ENCODE peak calls at places on chromosomes 2 and 18, in ten cellular contexts. X is spleen, T is cardiac muscle cell, L is psoas muscle, A is GM23338, I is fibroblast of pulmonary artery, M is A549, N is GM12878, J is left ventricle myocardium inferior, F is kidney epithelial cell. Z is an unnamed sample.

GRCh38 chr2:26088038-26088643 is 54.3 kb downstream of the RAB10 start:
- DNase-seq in X (no peak), T (peak), L (no peak), A (peak), I (peak), M (peak), N (no peak), J (no peak), F (no peak), Z (no peak)

GRCh38 chr18:55588001-55588875 is at the start of gene TCF4:
- DNase-seq in X (peak), T (peak), L (peak), A (peak), I (peak), M (peak), N (no peak), J (peak), F (no peak), Z (no peak)

GRCh38 chr18:48983793-48984437 is 33.1 kb upstream of the SMAD7 start:
- DNase-seq in X (no peak), T (peak), L (no peak), A (no peak), I (peak), M (no peak), N (no peak), J (peak), F (no peak), Z (no peak)

GRCh38 chr18:63169853-63170252 is 149.7 kb downstream of the BCL2 start:
- DNase-seq in X (no peak), T (no peak), L (no peak), A (no peak), I (no peak), M (no peak), N (no peak), J (no peak), F (no peak), Z (no peak)

GRCh38 chr2:9247786-9248185 is 41.2 kb downstream of the ASAP2 start:
- DNase-seq in X (no peak), T (peak), L (no peak), A (no peak), I (no peak), M (no peak), N (no peak), J (no peak), F (no peak), Z (peak)

GRCh38 chr2:127641133-127641532 is 4.8 kb upstream of the GPR17 start:
- DNase-seq in X (no peak), T (no peak), L (no peak), A (no peak), I (no peak), M (no peak), N (no peak), J (no peak), F (no peak), Z (no peak)

GRCh38 chr2:127176371-127177311 is 43.5 kb downstream of the CYP27C1 start:
- DNase-seq in X (peak), T (no peak), L (peak), A (peak), I (no peak), M (no peak), N (no peak), J (no peak), F (no peak), Z (no peak)

GRCh38 chr2:170332676-170333402 is 154.9 kb downstream of the MYO3B start:
- DNase-seq in X (no peak), T (no peak), L (no peak), A (no peak), I (no peak), M (no peak), N (no peak), J (no peak), F (no peak), Z (no peak)

GRCh38 chr2:147846382-147847081 is 1.7 kb downstream of the ACVR2A start:
- DNase-seq in X (no peak), T (no peak), L (no peak), A (no peak), I (peak), M (no peak), N (no peak), J (no peak), F (no peak), Z (no peak)

GRCh38 chr18:62413189-62413588 is 88.1 kb downstream of the TNFRSF11A start:
- DNase-seq in X (no peak), T (no peak), L (no peak), A (no peak), I (no peak), M (no peak), N (no peak), J (no peak), F (no peak), Z (no peak)

GRCh38 chr2:187054501-187055319 is 205.7 kb upstream of the ZSWIM2 start:
- DNase-seq in X (no peak), T (no peak), L (no peak), A (peak), I (no peak), M (no peak), N (no peak), J (no peak), F (no peak), Z (no peak)

GRCh38 chr2:36333350-36334012 is 22.1 kb upstream of the CRIM1 start:
- DNase-seq in X (no peak), T (peak), L (no peak), A (peak), I (no peak), M (no peak), N (no peak), J (no peak), F (no peak), Z (no peak)

GRCh38 chr2:19675003-19675629 is 226.7 kb downstream of the TTC32 start:
- DNase-seq in X (no peak), T (no peak), L (no peak), A (no peak), I (no peak), M (no peak), N (no peak), J (no peak), F (no peak), Z (no peak)

GRCh38 chr2:151040036-151040435 is 221.6 kb downstream of the RBM43 start:
- DNase-seq in X (no peak), T (no peak), L (no peak), A (no peak), I (peak), M (no peak), N (no peak), J (no peak), F (no peak), Z (no peak)

GRCh38 chr2:239257511-239257937 is 143.3 kb downstream of the HDAC4 start:
- DNase-seq in X (no peak), T (no peak), L (no peak), A (no peak), I (peak), M (no peak), N (no peak), J (no peak), F (peak), Z (no peak)

GRCh38 chr2:28810384-28811285 is at the start of gene SPDYA:
- DNase-seq in X (peak), T (peak), L (peak), A (peak), I (peak), M (peak), N (no peak), J (peak), F (peak), Z (no peak)

GRCh38 chr2:84486436-84487115 is 27.5 kb upstream of the SUCLG1 start:
- DNase-seq in X (no peak), T (no peak), L (no peak), A (no peak), I (peak), M (no peak), N (no peak), J (no peak), F (peak), Z (peak)

GRCh38 chr2:235903803-235904637 is 264.2 kb downstream of the GBX2 start:
- DNase-seq in X (no peak), T (peak), L (no peak), A (peak), I (no peak), M (no peak), N (no peak), J (no peak), F (no peak), Z (no peak)

GRCh38 chr2:164675698-164676097 is 54.4 kb upstream of the GRB14 start:
- DNase-seq in X (no peak), T (peak), L (no peak), A (no peak), I (no peak), M (no peak), N (no peak), J (no peak), F (no peak), Z (no peak)

GRCh38 chr2:38105911-38106310 is 30.0 kb upstream of the CYP1B1 start:
- DNase-seq in X (no peak), T (no peak), L (no peak), A (no peak), I (no peak), M (no peak), N (no peak), J (no peak), F (no peak), Z (no peak)

GRCh38 chr2:38106420-38107182 is 30.6 kb upstream of the CYP1B1 start:
- DNase-seq in X (no peak), T (peak), L (no peak), A (peak), I (peak), M (no peak), N (no peak), J (no peak), F (no peak), Z (no peak)

GRCh38 chr2:38107738-38108410 is 31.9 kb upstream of the CYP1B1 start:
- DNase-seq in X (no peak), T (no peak), L (no peak), A (peak), I (no peak), M (no peak), N (no peak), J (no peak), F (no peak), Z (no peak)

GRCh38 chr2:38108907-38109731 is 33.2 kb upstream of the CYP1B1 start:
- DNase-seq in X (no peak), T (no peak), L (no peak), A (no peak), I (no peak), M (no peak), N (no peak), J (no peak), F (no peak), Z (no peak)

DNA sequence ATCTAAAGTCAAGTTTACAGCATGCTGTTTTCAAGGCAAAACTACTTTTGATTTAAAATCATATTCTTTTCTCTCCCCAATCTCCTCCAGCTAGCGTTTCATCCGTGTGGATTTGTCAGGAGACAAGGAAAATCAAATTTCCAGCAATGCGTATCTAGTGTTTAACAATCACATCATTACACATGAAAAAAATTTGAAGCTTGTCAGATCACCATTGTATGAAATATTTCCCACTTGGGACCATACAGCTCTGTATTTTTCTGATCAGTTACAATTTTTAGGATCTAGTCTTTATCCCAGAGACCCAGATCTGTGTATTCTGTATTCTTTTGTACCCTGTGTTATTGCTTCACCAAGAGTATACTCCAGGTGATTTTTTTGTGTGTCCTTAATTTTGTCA is 28.6 kb upstream of the CYP1B1 start:
- DNase-seq in X (no peak), T (no peak), L (no peak), A (no peak), I (no peak), M (no peak), N (no peak), J (no peak), F (no peak), Z (no peak)
- H3K4me3 ChIP-seq in X (no peak), T (no peak), L (no peak), A (no peak), I (no peak), M (no peak), N (no peak), J (no peak), F (no peak), Z (no peak)

GRCh38 chr2:59754336-59754735 is 799.1 kb downstream of the BCL11A start:
- DNase-seq in X (no peak), T (peak), L (no peak), A (peak), I (no peak), M (no peak), N (no peak), J (no peak), F (no peak), Z (no peak)
- TF ChIP-seq CTCF in X (no peak), T (no peak), L (no peak), A (peak), I (no peak), M (no peak), N (peak), J (peak), F (no peak), Z (peak)

DNA sequence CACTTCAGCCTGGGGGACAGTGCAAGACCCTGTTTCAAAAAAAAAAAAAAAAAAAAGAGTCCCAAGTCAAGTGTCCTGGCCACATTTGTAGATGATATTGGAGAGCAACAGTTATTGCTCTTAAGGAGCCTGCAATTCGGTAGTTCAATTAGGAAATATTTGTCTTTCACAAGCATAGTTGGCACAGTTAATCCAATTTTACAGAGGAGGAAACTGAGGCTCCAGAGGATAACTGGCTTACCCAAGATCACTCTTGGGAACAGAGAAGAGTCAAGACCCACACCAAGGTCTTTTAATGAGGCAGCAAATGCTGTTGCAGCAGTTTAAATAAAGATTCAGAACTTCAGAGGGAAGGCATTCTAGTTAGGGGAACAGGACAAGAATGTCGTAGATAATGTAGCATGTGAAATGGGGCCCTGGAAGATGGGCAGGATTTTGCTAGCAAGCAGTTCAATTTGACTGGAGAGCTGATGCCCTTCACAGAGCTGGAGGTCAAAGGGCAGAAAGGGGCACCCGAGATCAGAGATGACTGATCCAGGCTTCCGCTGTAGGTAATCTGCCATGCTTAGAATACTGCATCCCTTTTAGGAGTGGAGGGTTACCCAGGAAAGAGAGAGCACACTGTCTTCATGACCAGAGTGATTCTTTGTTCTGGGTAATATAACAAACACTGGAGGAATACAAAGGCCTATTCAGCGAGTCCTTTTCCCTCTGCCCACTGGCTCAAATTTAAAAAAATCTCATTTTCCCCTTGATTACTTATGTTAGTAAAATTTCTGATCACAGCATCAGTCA is 3.0 kb downstream of the NPC1 start:
- DNase-seq in X (no peak), T (no peak), L (no peak), A (no peak), I (no peak), M (no peak), N (no peak), J (no peak), F (no peak), Z (no peak)
- H3K4me3 ChIP-seq in X (no peak), T (no peak), L (no peak), A (no peak), I (no peak), M (peak), N (peak), J (no peak), F (no peak), Z (no peak)

GRCh38 chr2:75102011-75102410 is 97.3 kb downstream of the TACR1 start:
- DNase-seq in X (no peak), T (no peak), L (no peak), A (no peak), I (no peak), M (no peak), N (no peak), J (no peak), F (no peak), Z (no peak)

GRCh38 chr2:75100011-75100680 is 99.2 kb downstream of the TACR1 start:
- DNase-seq in X (no peak), T (no peak), L (no peak), A (no peak), I (peak), M (no peak), N (no peak), J (no peak), F (peak), Z (no peak)

GRCh38 chr2:75099521-75099922 is 99.8 kb downstream of the TACR1 start:
- DNase-seq in X (no peak), T (no peak), L (no peak), A (no peak), I (no peak), M (no peak), N (no peak), J (no peak), F (no peak), Z (no peak)

GRCh38 chr2:75100691-75101236 is 98.6 kb downstream of the TACR1 start:
- DNase-seq in X (no peak), T (no peak), L (no peak), A (no peak), I (no peak), M (no peak), N (no peak), J (no peak), F (no peak), Z (no peak)

GRCh38 chr2:75098856-75099255 is 100.5 kb downstream of the TACR1 start:
- DNase-seq in X (no peak), T (peak), L (no peak), A (peak), I (peak), M (peak), N (no peak), J (no peak), F (no peak), Z (no peak)
- TF ChIP-seq CTCF in X (peak), T (peak), L (no peak), A (peak), I (peak), M (peak), N (peak), J (peak), F (peak), Z (peak)

DNA sequence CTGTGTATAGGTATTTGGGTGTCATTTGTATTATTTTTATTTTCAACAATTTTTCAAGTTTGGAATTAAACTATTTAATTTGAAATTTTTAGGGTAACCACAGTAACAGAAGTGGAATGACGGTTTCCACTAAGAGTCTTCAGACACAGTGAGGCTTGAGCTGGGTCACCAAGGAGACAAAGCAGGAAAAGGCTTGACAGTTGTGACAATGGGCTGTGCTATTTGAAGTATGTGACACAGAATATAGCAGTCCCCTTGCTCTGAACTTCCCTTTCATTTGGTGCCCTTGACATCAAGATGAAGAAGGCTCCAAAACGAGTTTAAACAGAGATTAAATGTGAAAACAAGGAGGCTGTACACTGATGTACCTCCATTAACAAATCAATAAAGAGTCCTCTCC is 265.4 kb upstream of the DLGAP1 start:
- DNase-seq in X (no peak), T (peak), L (no peak), A (peak), I (no peak), M (no peak), N (no peak), J (no peak), F (no peak), Z (no peak)
- H3K4me3 ChIP-seq in X (no peak), T (no peak), L (no peak), A (no peak), I (no peak), M (no peak), N (no peak), J (no peak), F (no peak), Z (no peak)

DNA sequence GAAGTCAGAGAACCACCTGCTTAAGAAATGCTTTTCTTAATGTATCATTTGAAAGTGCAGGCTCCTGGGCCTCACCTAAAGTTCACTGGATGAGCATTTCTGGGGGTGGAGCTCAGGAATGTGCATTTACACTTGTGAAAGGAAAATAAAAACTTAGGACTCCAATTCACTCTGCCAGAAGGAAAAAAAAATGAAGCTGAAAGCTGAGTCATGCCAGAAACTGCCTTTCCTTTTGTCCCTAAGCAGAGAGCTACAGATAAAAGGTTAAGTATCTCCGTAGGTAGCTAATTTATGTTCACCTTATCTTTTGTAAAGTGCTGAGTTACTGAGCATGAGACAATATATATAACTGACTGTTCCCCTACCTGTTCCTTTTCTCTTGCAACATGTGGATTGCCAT is 229.5 kb upstream of the MEX3C start:
- DNase-seq in X (no peak), T (no peak), L (no peak), A (no peak), I (peak), M (no peak), N (no peak), J (no peak), F (no peak), Z (no peak)
- TF ChIP-seq CTCF in X (no peak), T (no peak), L (no peak), A (no peak), I (no peak), M (no peak), N (no peak), J (no peak), F (no peak), Z (no peak)

GRCh38 chr2:144183744-144184143 is 336.2 kb downstream of the ZEB2 start:
- DNase-seq in X (peak), T (no peak), L (no peak), A (no peak), I (no peak), M (no peak), N (peak), J (no peak), F (no peak), Z (no peak)
- H3K4me3 ChIP-seq in X (no peak), T (no peak), L (no peak), A (no peak), I (no peak), M (no peak), N (no peak), J (no peak), F (no peak), Z (no peak)

DNA sequence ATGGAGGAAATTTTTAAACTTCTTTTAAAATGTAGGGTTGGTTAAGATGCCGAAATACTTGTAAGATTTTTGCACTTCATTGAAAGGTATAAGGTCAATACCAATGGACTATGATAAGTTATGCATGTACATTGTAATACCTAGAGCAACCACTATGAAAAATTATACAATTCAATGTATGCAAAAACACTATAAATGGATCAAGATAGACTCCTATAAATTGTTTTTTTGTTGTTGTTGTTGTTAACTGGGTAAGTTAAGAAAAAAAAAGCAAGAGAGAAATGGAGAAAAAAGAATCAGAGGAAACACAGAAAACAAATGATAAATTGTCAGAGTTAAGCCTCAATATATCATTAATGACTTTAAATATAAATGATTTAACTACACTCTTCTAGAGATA is 421.2 kb downstream of the TMEM182 start:
- DNase-seq in X (no peak), T (no peak), L (no peak), A (no peak), I (no peak), M (no peak), N (no peak), J (no peak), F (no peak), Z (no peak)
- TF ChIP-seq CTCF in X (no peak), T (no peak), L (no peak), A (peak), I (peak), M (no peak), N (no peak), J (no peak), F (no peak), Z (no peak)

Z was measured in LNCaP clone FGC.